ENCODE peak calls at places on chromosome 19, in four cellular contexts. One of them, this sample, is unnamed.

GRCh38 chr19:32387701-32388392 is 17.7 kb upstream of the DPY19L3 start:
- DNase-seq in HepG2: no peak
- DNase-seq in GM12878: no peak
- DNase-seq in K562: no peak
- DNase-seq in this sample: no peak

GRCh38 chr19:58305932-58306323 is 751 bp downstream of the ERVK3-1 start:
- DNase-seq in HepG2: peak
- DNase-seq in GM12878: no peak
- DNase-seq in K562: no peak
- DNase-seq in this sample: no peak

GRCh38 chr19:3442487-3443071 is 37.7 kb downstream of the SMIM24 start:
- DNase-seq in HepG2: no peak
- DNase-seq in GM12878: no peak
- DNase-seq in K562: no peak
- DNase-seq in this sample: no peak

GRCh38 chr19:32870154-32870573 is 597 bp upstream of the SLC7A9 start:
- DNase-seq in HepG2: peak
- DNase-seq in GM12878: no peak
- DNase-seq in K562: no peak
- DNase-seq in this sample: no peak

GRCh38 chr19:55643003-55643732 is at the start of gene ZNF581:
- DNase-seq in HepG2: peak
- DNase-seq in GM12878: peak
- DNase-seq in K562: no peak
- DNase-seq in this sample: peak

GRCh38 chr19:43976732-43977131 is 7.3 kb upstream of the ZNF155 start:
- DNase-seq in HepG2: no peak
- DNase-seq in GM12878: no peak
- DNase-seq in K562: no peak
- DNase-seq in this sample: no peak

GRCh38 chr19:32896516-32897214 is 27.1 kb upstream of the SLC7A9 start:
- DNase-seq in HepG2: no peak
- DNase-seq in GM12878: no peak
- DNase-seq in K562: no peak
- DNase-seq in this sample: no peak

GRCh38 chr19:54436561-54437229 is 12.3 kb upstream of the LENG8 start:
- DNase-seq in HepG2: no peak
- DNase-seq in GM12878: no peak
- DNase-seq in K562: no peak
- DNase-seq in this sample: no peak

GRCh38 chr19:11100064-11100463 is 10.8 kb downstream of the LDLR start:
- DNase-seq in HepG2: no peak
- DNase-seq in GM12878: no peak
- DNase-seq in K562: no peak
- DNase-seq in this sample: peak

GRCh38 chr19:10111405-10111811 is at the start of gene P2RY11:
- DNase-seq in HepG2: no peak
- DNase-seq in GM12878: peak
- DNase-seq in K562: peak
- DNase-seq in this sample: no peak

GRCh38 chr19:35348909-35349611 is 1.4 kb downstream of the FFAR1 start:
- DNase-seq in HepG2: no peak
- DNase-seq in GM12878: no peak
- DNase-seq in K562: no peak
- DNase-seq in this sample: no peak

GRCh38 chr19:40716031-40716654 is 543 bp downstream of the COQ8B start:
- DNase-seq in HepG2: no peak
- DNase-seq in GM12878: peak
- DNase-seq in K562: peak
- DNase-seq in this sample: peak

GRCh38 chr19:18167975-18168645 is 5.5 kb upstream of the IFI30 start:
- DNase-seq in HepG2: no peak
- DNase-seq in GM12878: no peak
- DNase-seq in K562: peak
- DNase-seq in this sample: peak

GRCh38 chr19:47186337-47187022 is 44.5 kb downstream of the BBC3 start:
- DNase-seq in HepG2: no peak
- DNase-seq in GM12878: peak
- DNase-seq in K562: no peak
- DNase-seq in this sample: no peak

DNA sequence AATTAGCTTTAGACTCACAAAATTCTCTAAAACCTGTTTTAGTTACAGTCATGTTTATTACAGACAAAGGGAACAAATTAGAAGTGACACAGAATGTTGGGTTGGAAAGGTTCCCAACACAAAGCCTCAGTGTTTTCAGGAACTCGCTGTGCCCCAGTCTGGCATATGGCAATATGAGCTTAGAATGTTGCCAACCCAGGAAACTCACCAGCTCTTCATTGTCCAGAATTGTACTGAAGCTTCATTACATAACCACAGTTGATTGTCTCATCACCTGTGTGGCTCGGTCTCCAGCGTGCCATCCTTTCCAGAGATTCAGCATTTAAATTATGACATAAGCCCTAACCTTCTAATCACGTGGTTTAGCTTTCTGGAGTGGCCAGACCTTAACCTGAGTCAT is 19.1 kb downstream of the ZNF264 start:
- DNase-seq in HepG2: no peak
- DNase-seq in GM12878: no peak
- DNase-seq in K562: no peak
- DNase-seq in this sample: no peak
- H3K27ac ChIP-seq in HepG2: no peak
- H3K27ac ChIP-seq in GM12878: no peak
- H3K27ac ChIP-seq in K562: no peak
- H3K27ac ChIP-seq in this sample: no peak

DNA sequence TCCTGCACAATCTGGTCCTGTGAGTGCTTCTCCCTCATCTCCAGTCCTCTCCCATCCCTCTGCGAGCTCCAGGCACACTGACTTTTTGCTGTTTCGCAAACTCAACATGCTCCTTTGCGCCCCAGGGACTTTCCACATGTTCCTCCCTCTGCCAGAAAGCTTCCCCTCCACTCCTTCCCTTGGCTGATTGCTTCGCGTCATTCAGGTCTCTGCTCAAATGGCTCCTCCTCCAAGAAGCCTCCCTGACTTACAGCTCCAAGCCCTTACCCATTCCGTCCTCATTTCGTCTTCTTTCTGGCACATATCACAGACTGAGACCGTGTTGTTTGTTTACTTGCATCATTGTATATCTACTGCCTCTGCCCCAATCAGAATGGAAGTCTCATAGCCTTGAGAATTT is 193.3 kb downstream of the URI1 start:
- DNase-seq in HepG2: no peak
- DNase-seq in GM12878: no peak
- DNase-seq in K562: no peak
- DNase-seq in this sample: no peak
- H3K9ac ChIP-seq in HepG2: no peak
- H3K9ac ChIP-seq in GM12878: no peak
- H3K9ac ChIP-seq in K562: no peak
- H3K9ac ChIP-seq in this sample: no peak

GRCh38 chr19:45526143-45526542 is 18.9 kb downstream of the VASP start:
- DNase-seq in HepG2: peak
- DNase-seq in GM12878: no peak
- DNase-seq in K562: peak
- DNase-seq in this sample: peak
- TF ChIP-seq MYC in HepG2: no peak
- TF ChIP-seq MYC in GM12878: no peak
- TF ChIP-seq MYC in K562: no peak
- TF ChIP-seq MYC in this sample: no peak

GRCh38 chr19:13238891-13239534 is 88.8 kb downstream of the IER2 start:
- DNase-seq in HepG2: no peak
- DNase-seq in GM12878: no peak
- DNase-seq in K562: no peak
- DNase-seq in this sample: no peak

GRCh38 chr19:13241321-13242104 is 91.3 kb downstream of the IER2 start:
- DNase-seq in HepG2: no peak
- DNase-seq in GM12878: no peak
- DNase-seq in K562: no peak
- DNase-seq in this sample: no peak

GRCh38 chr19:13243971-13244370 is 93.8 kb downstream of the IER2 start:
- DNase-seq in HepG2: no peak
- DNase-seq in GM12878: no peak
- DNase-seq in K562: no peak
- DNase-seq in this sample: no peak

GRCh38 chr19:13240312-13241022 is 90.3 kb downstream of the IER2 start:
- DNase-seq in HepG2: no peak
- DNase-seq in GM12878: no peak
- DNase-seq in K562: no peak
- DNase-seq in this sample: no peak

GRCh38 chr19:13244920-13245319 is 94.7 kb downstream of the IER2 start:
- DNase-seq in HepG2: no peak
- DNase-seq in GM12878: no peak
- DNase-seq in K562: no peak
- DNase-seq in this sample: no peak
- H3K27ac ChIP-seq in HepG2: no peak
- H3K27ac ChIP-seq in GM12878: no peak
- H3K27ac ChIP-seq in K562: no peak
- H3K27ac ChIP-seq in this sample: no peak

GRCh38 chr19:14408641-14409120 is 10.5 kb downstream of the DDX39A start:
- DNase-seq in HepG2: no peak
- DNase-seq in GM12878: no peak
- DNase-seq in K562: peak
- DNase-seq in this sample: no peak

GRCh38 chr19:14410054-14410774 is 8.9 kb downstream of the DDX39A start:
- DNase-seq in HepG2: no peak
- DNase-seq in GM12878: no peak
- DNase-seq in K562: peak
- DNase-seq in this sample: no peak

GRCh38 chr19:14407889-14408640 is 11.1 kb downstream of the DDX39A start:
- DNase-seq in HepG2: peak
- DNase-seq in GM12878: no peak
- DNase-seq in K562: peak
- DNase-seq in this sample: no peak

GRCh38 chr19:14410775-14411134 is 8.4 kb downstream of the DDX39A start:
- DNase-seq in HepG2: no peak
- DNase-seq in GM12878: no peak
- DNase-seq in K562: peak
- DNase-seq in this sample: no peak

GRCh38 chr19:14409157-14410053 is 9.7 kb downstream of the DDX39A start:
- DNase-seq in HepG2: no peak
- DNase-seq in GM12878: no peak
- DNase-seq in K562: peak
- DNase-seq in this sample: no peak
- H3K9ac ChIP-seq in HepG2: no peak
- H3K9ac ChIP-seq in GM12878: no peak
- H3K9ac ChIP-seq in K562: peak
- H3K9ac ChIP-seq in this sample: no peak

GRCh38 chr19:5719274-5719960 is 529 bp downstream of the LONP1 start:
- DNase-seq in HepG2: no peak
- DNase-seq in GM12878: no peak
- DNase-seq in K562: peak
- DNase-seq in this sample: peak
- TF ChIP-seq MYC in HepG2: no peak
- TF ChIP-seq MYC in GM12878: no peak
- TF ChIP-seq MYC in K562: no peak
- TF ChIP-seq MYC in this sample: no peak

GRCh38 chr19:45643024-45643926 is 4.1 kb upstream of the EML2 start:
- DNase-seq in HepG2: peak
- DNase-seq in GM12878: peak
- DNase-seq in K562: peak
- DNase-seq in this sample: peak
- H3K27ac ChIP-seq in HepG2: no peak
- H3K27ac ChIP-seq in GM12878: peak
- H3K27ac ChIP-seq in K562: peak
- H3K27ac ChIP-seq in this sample: peak

DNA sequence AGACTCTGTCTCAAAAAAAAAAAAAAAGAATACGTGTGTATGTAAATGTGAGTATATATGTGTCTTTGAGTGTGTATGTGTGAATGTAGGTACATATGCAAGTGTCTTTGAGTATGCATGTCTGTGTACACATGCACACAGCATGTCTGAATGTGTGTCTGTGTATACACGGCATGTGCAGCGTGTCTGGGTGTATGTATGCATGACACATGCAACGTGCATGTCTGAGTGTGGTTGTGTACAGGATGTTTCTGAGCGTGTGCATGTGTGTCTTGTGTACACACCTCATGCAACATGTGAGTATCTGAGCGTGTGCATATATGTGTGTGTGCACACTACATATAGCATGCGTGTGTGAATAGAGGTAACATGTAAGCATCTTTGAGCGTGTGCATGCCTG is 20.8 kb downstream of the FBN3 start:
- DNase-seq in HepG2: no peak
- DNase-seq in GM12878: no peak
- DNase-seq in K562: no peak
- DNase-seq in this sample: no peak
- H3K9ac ChIP-seq in HepG2: no peak
- H3K9ac ChIP-seq in GM12878: no peak
- H3K9ac ChIP-seq in K562: no peak
- H3K9ac ChIP-seq in this sample: no peak